ENCODE peak calls at places on chromosomes 6 and 20, in seven cellular contexts. One of them, this sample, is unnamed.

GRCh38 chr6:41519748-41520699 is 26.2 kb upstream of the FOXP4 start:
- DNase-seq in Calu3: no peak
- DNase-seq in AG09319: no peak
- DNase-seq in activated CD4-positive, alpha-beta T cell treated with anti-CD3 and anti-CD28 coated beads, Interleukin-2, amount 50 U/mL, for 24 hours: no peak
- DNase-seq in GM23248: no peak
- DNase-seq in NCI-H1092: no peak
- DNase-seq in heart left ventricle: no peak
- DNase-seq in this sample: no peak

GRCh38 chr6:41269716-41270115 is 16.8 kb downstream of the TREM1 start:
- DNase-seq in AG09319: no peak
- DNase-seq in heart left ventricle: no peak
- DNase-seq in GM23248: no peak
- DNase-seq in activated CD4-positive, alpha-beta T cell treated with anti-CD3 and anti-CD28 coated beads, Interleukin-2, amount 50 U/mL, for 24 hours: no peak
- DNase-seq in Calu3: no peak
- DNase-seq in NCI-H1092: no peak
- DNase-seq in this sample: no peak

GRCh38 chr6:23522751-23523527 is 603.1 kb upstream of the NRSN1 start:
- DNase-seq in Calu3: no peak
- DNase-seq in heart left ventricle: no peak
- DNase-seq in GM23248: no peak
- DNase-seq in AG09319: no peak
- DNase-seq in activated CD4-positive, alpha-beta T cell treated with anti-CD3 and anti-CD28 coated beads, Interleukin-2, amount 50 U/mL, for 24 hours: no peak
- DNase-seq in NCI-H1092: no peak
- DNase-seq in this sample: no peak

GRCh38 chr20:62219992-62220665 is at the start of gene HRH3:
- DNase-seq in heart left ventricle: no peak
- DNase-seq in Calu3: peak
- DNase-seq in GM23248: peak
- DNase-seq in NCI-H1092: no peak
- DNase-seq in AG09319: no peak
- DNase-seq in activated CD4-positive, alpha-beta T cell treated with anti-CD3 and anti-CD28 coated beads, Interleukin-2, amount 50 U/mL, for 24 hours: peak
- DNase-seq in this sample: no peak

GRCh38 chr6:43940071-43940392 is 170.0 kb downstream of the VEGFA start:
- DNase-seq in NCI-H1092: no peak
- DNase-seq in activated CD4-positive, alpha-beta T cell treated with anti-CD3 and anti-CD28 coated beads, Interleukin-2, amount 50 U/mL, for 24 hours: no peak
- DNase-seq in heart left ventricle: no peak
- DNase-seq in GM23248: no peak
- DNase-seq in Calu3: no peak
- DNase-seq in AG09319: no peak
- DNase-seq in this sample: no peak

GRCh38 chr6:22113046-22113766 is 183.6 kb downstream of the PRL start:
- DNase-seq in activated CD4-positive, alpha-beta T cell treated with anti-CD3 and anti-CD28 coated beads, Interleukin-2, amount 50 U/mL, for 24 hours: no peak
- DNase-seq in AG09319: peak
- DNase-seq in heart left ventricle: peak
- DNase-seq in NCI-H1092: no peak
- DNase-seq in GM23248: peak
- DNase-seq in Calu3: peak
- DNase-seq in this sample: no peak

GRCh38 chr6:127518710-127519468 is at the start of gene MTCL3:
- DNase-seq in NCI-H1092: peak
- DNase-seq in GM23248: peak
- DNase-seq in activated CD4-positive, alpha-beta T cell treated with anti-CD3 and anti-CD28 coated beads, Interleukin-2, amount 50 U/mL, for 24 hours: peak
- DNase-seq in heart left ventricle: peak
- DNase-seq in Calu3: peak
- DNase-seq in AG09319: no peak
- DNase-seq in this sample: peak

GRCh38 chr20:58892932-58893224 is 40.4 kb downstream of the GNAS start:
- DNase-seq in heart left ventricle: no peak
- DNase-seq in Calu3: no peak
- DNase-seq in GM23248: no peak
- DNase-seq in NCI-H1092: no peak
- DNase-seq in activated CD4-positive, alpha-beta T cell treated with anti-CD3 and anti-CD28 coated beads, Interleukin-2, amount 50 U/mL, for 24 hours: no peak
- DNase-seq in AG09319: no peak
- DNase-seq in this sample: no peak

GRCh38 chr6:37617073-37617472 is 80.6 kb downstream of the MDGA1 start:
- DNase-seq in NCI-H1092: no peak
- DNase-seq in Calu3: no peak
- DNase-seq in AG09319: no peak
- DNase-seq in activated CD4-positive, alpha-beta T cell treated with anti-CD3 and anti-CD28 coated beads, Interleukin-2, amount 50 U/mL, for 24 hours: no peak
- DNase-seq in heart left ventricle: no peak
- DNase-seq in GM23248: no peak
- DNase-seq in this sample: no peak

GRCh38 chr20:50151034-50151743 is 2.3 kb downstream of the PEDS1 start:
- DNase-seq in Calu3: peak
- DNase-seq in activated CD4-positive, alpha-beta T cell treated with anti-CD3 and anti-CD28 coated beads, Interleukin-2, amount 50 U/mL, for 24 hours: no peak
- DNase-seq in NCI-H1092: no peak
- DNase-seq in AG09319: no peak
- DNase-seq in GM23248: peak
- DNase-seq in heart left ventricle: no peak
- DNase-seq in this sample: no peak

GRCh38 chr6:137218473-137218916 is 690 bp downstream of the IFNGR1 start:
- DNase-seq in NCI-H1092: no peak
- DNase-seq in activated CD4-positive, alpha-beta T cell treated with anti-CD3 and anti-CD28 coated beads, Interleukin-2, amount 50 U/mL, for 24 hours: no peak
- DNase-seq in AG09319: no peak
- DNase-seq in GM23248: peak
- DNase-seq in heart left ventricle: no peak
- DNase-seq in Calu3: no peak
- DNase-seq in this sample: no peak

GRCh38 chr6:14542670-14543366 is 425.2 kb downstream of the CD83 start:
- DNase-seq in GM23248: peak
- DNase-seq in activated CD4-positive, alpha-beta T cell treated with anti-CD3 and anti-CD28 coated beads, Interleukin-2, amount 50 U/mL, for 24 hours: peak
- DNase-seq in Calu3: peak
- DNase-seq in AG09319: peak
- DNase-seq in NCI-H1092: no peak
- DNase-seq in heart left ventricle: no peak
- DNase-seq in this sample: no peak

GRCh38 chr20:59007758-59008511 is 881 bp upstream of the CTSZ start:
- DNase-seq in AG09319: no peak
- DNase-seq in heart left ventricle: peak
- DNase-seq in GM23248: no peak
- DNase-seq in activated CD4-positive, alpha-beta T cell treated with anti-CD3 and anti-CD28 coated beads, Interleukin-2, amount 50 U/mL, for 24 hours: no peak
- DNase-seq in NCI-H1092: no peak
- DNase-seq in Calu3: no peak
- DNase-seq in this sample: no peak

GRCh38 chr6:113857565-113858066 is 471 bp downstream of the MARCKS start:
- DNase-seq in activated CD4-positive, alpha-beta T cell treated with anti-CD3 and anti-CD28 coated beads, Interleukin-2, amount 50 U/mL, for 24 hours: no peak
- DNase-seq in Calu3: peak
- DNase-seq in AG09319: no peak
- DNase-seq in NCI-H1092: no peak
- DNase-seq in GM23248: peak
- DNase-seq in heart left ventricle: no peak
- DNase-seq in this sample: no peak

GRCh38 chr20:15176929-15177328 is 839.5 kb upstream of the FLRT3 start:
- DNase-seq in activated CD4-positive, alpha-beta T cell treated with anti-CD3 and anti-CD28 coated beads, Interleukin-2, amount 50 U/mL, for 24 hours: no peak
- DNase-seq in Calu3: no peak
- DNase-seq in AG09319: no peak
- DNase-seq in NCI-H1092: no peak
- DNase-seq in heart left ventricle: no peak
- DNase-seq in GM23248: no peak
- DNase-seq in this sample: no peak

GRCh38 chr20:16437387-16437990 is 135.8 kb downstream of the KIF16B start:
- DNase-seq in Calu3: no peak
- DNase-seq in NCI-H1092: no peak
- DNase-seq in activated CD4-positive, alpha-beta T cell treated with anti-CD3 and anti-CD28 coated beads, Interleukin-2, amount 50 U/mL, for 24 hours: no peak
- DNase-seq in GM23248: no peak
- DNase-seq in heart left ventricle: no peak
- DNase-seq in AG09319: no peak
- DNase-seq in this sample: no peak

GRCh38 chr6:14282854-14283505 is 165.4 kb downstream of the CD83 start:
- DNase-seq in activated CD4-positive, alpha-beta T cell treated with anti-CD3 and anti-CD28 coated beads, Interleukin-2, amount 50 U/mL, for 24 hours: no peak
- DNase-seq in NCI-H1092: no peak
- DNase-seq in GM23248: no peak
- DNase-seq in heart left ventricle: no peak
- DNase-seq in AG09319: no peak
- DNase-seq in Calu3: no peak
- DNase-seq in this sample: no peak

GRCh38 chr6:41176189-41176588 is 13.3 kb upstream of the TREM2 start:
- DNase-seq in GM23248: no peak
- DNase-seq in heart left ventricle: no peak
- DNase-seq in Calu3: no peak
- DNase-seq in NCI-H1092: no peak
- DNase-seq in AG09319: no peak
- DNase-seq in activated CD4-positive, alpha-beta T cell treated with anti-CD3 and anti-CD28 coated beads, Interleukin-2, amount 50 U/mL, for 24 hours: no peak
- DNase-seq in this sample: no peak

GRCh38 chr6:15317934-15318902 is 72.3 kb downstream of the JARID2 start:
- DNase-seq in GM23248: no peak
- DNase-seq in activated CD4-positive, alpha-beta T cell treated with anti-CD3 and anti-CD28 coated beads, Interleukin-2, amount 50 U/mL, for 24 hours: no peak
- DNase-seq in heart left ventricle: no peak
- DNase-seq in NCI-H1092: no peak
- DNase-seq in AG09319: no peak
- DNase-seq in Calu3: no peak
- DNase-seq in this sample: no peak

GRCh38 chr6:158837684-158838625 is 18.8 kb upstream of the EZR start:
- DNase-seq in NCI-H1092: no peak
- DNase-seq in Calu3: no peak
- DNase-seq in activated CD4-positive, alpha-beta T cell treated with anti-CD3 and anti-CD28 coated beads, Interleukin-2, amount 50 U/mL, for 24 hours: no peak
- DNase-seq in GM23248: peak
- DNase-seq in heart left ventricle: no peak
- DNase-seq in AG09319: no peak
- DNase-seq in this sample: no peak

GRCh38 chr6:5671604-5672559 is 334.8 kb downstream of the NRN1 start:
- DNase-seq in AG09319: no peak
- DNase-seq in NCI-H1092: no peak
- DNase-seq in Calu3: no peak
- DNase-seq in heart left ventricle: no peak
- DNase-seq in GM23248: peak
- DNase-seq in activated CD4-positive, alpha-beta T cell treated with anti-CD3 and anti-CD28 coated beads, Interleukin-2, amount 50 U/mL, for 24 hours: no peak
- DNase-seq in this sample: no peak

GRCh38 chr6:39076993-39077535 is 28.5 kb downstream of the GLP1R start:
- DNase-seq in AG09319: no peak
- DNase-seq in activated CD4-positive, alpha-beta T cell treated with anti-CD3 and anti-CD28 coated beads, Interleukin-2, amount 50 U/mL, for 24 hours: no peak
- DNase-seq in GM23248: no peak
- DNase-seq in Calu3: no peak
- DNase-seq in NCI-H1092: no peak
- DNase-seq in heart left ventricle: no peak
- DNase-seq in this sample: no peak